ENCODE peak calls at places on chromosomes 4 and X, in eight cellular contexts. U is K562, O is Panc1, M is BJ, B is esophagus squamous epithelium, D is MM.1S, X is WTC11, Y is prostate gland. G is an unnamed sample.

GRCh38 chr4:6076391-6076790 is 58.2 kb upstream of the C4orf50 start:
- DNase-seq in U (peak; percentile 20), O (no peak), M (no peak), B (no peak), D (no peak), X (peak; percentile 43), Y (no peak), G (no peak)

GRCh38 chrX:113980953-113981352 is 602.9 kb upstream of the HTR2C start:
- DNase-seq in U (no peak), O (no peak), M (no peak), B (no peak), D (no peak), X (no peak), Y (no peak), G (no peak)

GRCh38 chr4:18180892-18181291 is 159.3 kb upstream of the LCORL start:
- DNase-seq in U (no peak), O (no peak), M (no peak), B (no peak), D (no peak), X (no peak), Y (no peak), G (no peak)

GRCh38 chr4:2649604-2650114 is 106.5 kb downstream of the TNIP2 start:
- DNase-seq in U (no peak), O (no peak), M (no peak), B (no peak), D (no peak), X (no peak), Y (no peak), G (no peak)

GRCh38 chrX:7159132-7159861 is 11.3 kb upstream of the PUDP start:
- DNase-seq in U (no peak), O (no peak), M (no peak), B (no peak), D (no peak), X (no peak), Y (peak; percentile 34), G (no peak)

GRCh38 chr4:174214102-174214878 is 69.2 kb downstream of the FBXO8 start:
- DNase-seq in U (no peak), O (no peak), M (no peak), B (no peak), D (no peak), X (peak; percentile 52), Y (no peak), G (no peak)

GRCh38 chrX:147894332-147894870 is 17.3 kb upstream of the FMR1 start:
- DNase-seq in U (no peak), O (no peak), M (no peak), B (no peak), D (no peak), X (no peak), Y (no peak), G (no peak)

GRCh38 chr4:71404049-71404448 is 65.2 kb downstream of the SLC4A4 start:
- DNase-seq in U (no peak), O (no peak), M (no peak), B (no peak), D (no peak), X (no peak), Y (no peak), G (no peak)

GRCh38 chr4:11475871-11476270 is 47.2 kb upstream of the HS3ST1 start:
- DNase-seq in U (no peak), O (no peak), M (no peak), B (no peak), D (no peak), X (no peak), Y (no peak), G (no peak)

GRCh38 chr4:97105716-97106115 is 1037.6 kb downstream of the STPG2 start:
- DNase-seq in U (no peak), O (no peak), M (no peak), B (no peak), D (no peak), X (no peak), Y (no peak), G (no peak)

GRCh38 chr4:163448541-163449203 is 24.9 kb downstream of the TKTL2 start:
- DNase-seq in U (no peak), O (no peak), M (no peak), B (no peak), D (no peak), X (no peak), Y (no peak), G (no peak)

GRCh38 chrX:115467961-115468360 is 93.0 kb upstream of the PLS3 start:
- DNase-seq in U (no peak), O (no peak), M (no peak), B (no peak), D (no peak), X (no peak), Y (no peak), G (no peak)

GRCh38 chr4:143406523-143406922 is 69.8 kb downstream of the GAB1 start:
- DNase-seq in U (peak; percentile 20), O (no peak), M (no peak), B (peak; percentile 2), D (no peak), X (no peak), Y (no peak), G (no peak)

GRCh38 chrX:20514358-20514757 is 247.6 kb upstream of the RPS6KA3 start:
- DNase-seq in U (peak; percentile 3), O (no peak), M (no peak), B (no peak), D (no peak), X (no peak), Y (no peak), G (no peak)

GRCh38 chr4:164357957-164358356 is 396.0 kb upstream of the SMIM31 start:
- DNase-seq in U (no peak), O (no peak), M (no peak), B (no peak), D (peak; percentile 10), X (no peak), Y (no peak), G (no peak)

GRCh38 chr4:67575889-67576329 is 17.4 kb downstream of the STAP1 start:
- DNase-seq in U (peak; percentile 63), O (no peak), M (no peak), B (no peak), D (no peak), X (no peak), Y (no peak), G (no peak)

GRCh38 chr4:61517144-61517543 is 317.0 kb downstream of the ADGRL3 start:
- DNase-seq in U (no peak), O (no peak), M (no peak), B (no peak), D (no peak), X (peak; percentile 83), Y (no peak), G (no peak)

GRCh38 chrX:94400488-94400887 is 726.5 kb downstream of the FAM133A start:
- DNase-seq in U (no peak), O (no peak), M (no peak), B (no peak), D (peak; percentile 58), X (peak; percentile 9), Y (peak; percentile 55), G (peak; percentile 0)

GRCh38 chr4:23237771-23238170 is 545.0 kb downstream of the GBA3 start:
- DNase-seq in U (no peak), O (no peak), M (no peak), B (no peak), D (no peak), X (no peak), Y (no peak), G (no peak)

GRCh38 chr4:67327245-67327860 is 217.9 kb downstream of the CENPC start:
- DNase-seq in U (peak; percentile 76), O (peak; percentile 30), M (no peak), B (no peak), D (peak; percentile 72), X (peak; percentile 63), Y (peak; percentile 35), G (peak; percentile 70)

GRCh38 chr4:53105313-53105712 is 243.2 kb downstream of the RASL11B start:
- DNase-seq in U (no peak), O (no peak), M (no peak), B (no peak), D (no peak), X (no peak), Y (no peak), G (no peak)

GRCh38 chrX:72123471-72124185 is 8.1 kb downstream of the RTL5 start:
- DNase-seq in U (no peak), O (no peak), M (no peak), B (no peak), D (no peak), X (peak; percentile 51), Y (no peak), G (no peak)

GRCh38 chr4:33400504-33400903 is 2680.3 kb downstream of the PCDH7 start:
- DNase-seq in U (no peak), O (no peak), M (no peak), B (no peak), D (no peak), X (no peak), Y (no peak), G (no peak)

GRCh38 chrX:106612403-106612789 is 618 bp downstream of the RADX start:
- DNase-seq in U (no peak), O (no peak), M (no peak), B (no peak), D (no peak), X (no peak), Y (no peak), G (no peak)
- TF ChIP-seq CTCF in U (no peak), O (no peak), M (no peak), B (no peak), D (no peak), X (no peak), Y (no peak), G (no peak)

GRCh38 chrX:29903365-29903764 is 312.0 kb upstream of the MAGEB2 start:
- DNase-seq in U (no peak), O (no peak), M (no peak), B (no peak), D (no peak), X (no peak), Y (no peak), G (no peak)
- TF ChIP-seq CTCF in U (no peak), O (peak; percentile 56), M (peak; percentile 41), B (no peak), D (no peak), X (no peak), Y (no peak), G (no peak)

GRCh38 chr4:74156521-74156920 is 1.4 kb upstream of the MTHFD2L start:
- DNase-seq in U (no peak), O (no peak), M (no peak), B (no peak), D (no peak), X (no peak), Y (no peak), G (no peak)

GRCh38 chr4:74157116-74157742 is 689 bp upstream of the MTHFD2L start:
- DNase-seq in U (peak; percentile 11), O (no peak), M (no peak), B (no peak), D (no peak), X (no peak), Y (no peak), G (no peak)

GRCh38 chr4:74159397-74159709 is 1.4 kb downstream of the MTHFD2L start:
- DNase-seq in U (no peak), O (no peak), M (no peak), B (no peak), D (no peak), X (no peak), Y (no peak), G (no peak)

GRCh38 chr4:74158561-74159396 is 861 bp downstream of the MTHFD2L start:
- DNase-seq in U (no peak), O (no peak), M (no peak), B (no peak), D (no peak), X (no peak), Y (no peak), G (no peak)

GRCh38 chr4:74157743-74158560 is at the start of gene MTHFD2L:
- DNase-seq in U (peak; percentile 95), O (peak; percentile 61), M (peak; percentile 72), B (peak; percentile 35), D (peak; percentile 88), X (peak; percentile 93), Y (peak; percentile 90), G (peak; percentile 96)
- TF ChIP-seq CTCF in U (no peak), O (no peak), M (no peak), B (no peak), D (no peak), X (no peak), Y (no peak), G (no peak)

GRCh38 chr4:179007758-179008157 is 1565.5 kb upstream of the AGA start:
- DNase-seq in U (no peak), O (no peak), M (no peak), B (no peak), D (peak; percentile 2), X (no peak), Y (no peak), G (no peak)
- TF ChIP-seq CTCF in U (no peak), O (no peak), M (no peak), B (no peak), D (no peak), X (no peak), Y (no peak), G (no peak)